ENCODE peak calls at places on chromosomes 16 and 17, in eight cellular contexts. F, G, Q, H, V, A, N and X are unnamed samples.

GRCh38 chr17:29175349-29175748 is 4.8 kb downstream of the MYO18A start:
- DNase-seq in V (no peak), H (no peak), N (no peak), Q (no peak), G (no peak), F (no peak), A (no peak), X (no peak)

GRCh38 chr16:78289844-78290277 is 190.4 kb downstream of the WWOX start:
- DNase-seq in A (no peak), N (no peak), G (no peak), F (no peak), Q (no peak), H (no peak), V (no peak), X (no peak)

GRCh38 chr17:47621293-47622178 is 28.2 kb upstream of the KPNB1 start:
- DNase-seq in G (peak), V (peak), F (no peak), N (peak), H (peak), A (no peak), Q (no peak), X (peak)

GRCh38 chr17:76279742-76280287 is 14.7 kb downstream of the UBALD2 start:
- DNase-seq in F (no peak), Q (no peak), G (no peak), H (no peak), A (no peak), N (no peak), V (no peak), X (no peak)

GRCh38 chr16:51276335-51276734 is 125.3 kb upstream of the SALL1 start:
- DNase-seq in N (no peak), G (peak), V (peak), H (no peak), F (no peak), Q (no peak), A (no peak), X (no peak)

GRCh38 chr16:59404509-59404908 is 670.4 kb upstream of the GOT2 start:
- DNase-seq in V (no peak), Q (no peak), A (no peak), H (no peak), G (no peak), F (no peak), N (no peak), X (no peak)

GRCh38 chr17:34269969-34270368 is at the start of gene CCL7:
- DNase-seq in Q (no peak), N (peak), V (no peak), A (no peak), G (peak), H (no peak), F (no peak), X (no peak)

GRCh38 chr17:50993544-50993943 is 127.1 kb downstream of the SPAG9 start:
- DNase-seq in A (no peak), N (no peak), Q (no peak), V (no peak), H (no peak), G (no peak), F (no peak), X (peak)

GRCh38 chr17:83202002-83203000 is 122.9 kb downstream of the METRNL start:
- DNase-seq in V (no peak), A (peak), G (no peak), Q (no peak), F (no peak), N (no peak), H (no peak), X (no peak)

GRCh38 chr17:81519284-81520020 is 6.9 kb upstream of the ACTG1 start:
- DNase-seq in V (no peak), F (peak), A (peak), G (no peak), N (no peak), H (peak), Q (peak), X (no peak)